ENCODE peak calls at places on chromosomes 16 and 17, in eight cellular contexts. One of them, this sample, is unnamed.

GRCh38 chr17:39175695-39176093 is 9.7 kb upstream of the ARL5C start:
- DNase-seq in cardiac fibroblast: no peak
- DNase-seq in nephron progenitor cell: no peak
- DNase-seq in brain pericyte: no peak
- DNase-seq in skeletal muscle cell: no peak
- DNase-seq in heart right ventricle: no peak
- DNase-seq in stimulated activated CD8-positive, alpha-beta memory T cell treated with anti-CD3 and anti-CD28 coated beads, Interleukin-4, amount 100 ng/mL, for 1 hour: no peak
- DNase-seq in KBM-7: no peak
- DNase-seq in this sample: no peak

GRCh38 chr16:1105888-1106620 is 10.0 kb upstream of the C1QTNF8 start:
- DNase-seq in brain pericyte: no peak
- DNase-seq in skeletal muscle cell: no peak
- DNase-seq in nephron progenitor cell: peak
- DNase-seq in heart right ventricle: peak
- DNase-seq in cardiac fibroblast: peak
- DNase-seq in KBM-7: peak
- DNase-seq in stimulated activated CD8-positive, alpha-beta memory T cell treated with anti-CD3 and anti-CD28 coated beads, Interleukin-4, amount 100 ng/mL, for 1 hour: peak
- DNase-seq in this sample: peak

GRCh38 chr17:40317345-40317873 is 8.4 kb downstream of the RARA start:
- DNase-seq in brain pericyte: no peak
- DNase-seq in KBM-7: peak
- DNase-seq in skeletal muscle cell: no peak
- DNase-seq in nephron progenitor cell: peak
- DNase-seq in stimulated activated CD8-positive, alpha-beta memory T cell treated with anti-CD3 and anti-CD28 coated beads, Interleukin-4, amount 100 ng/mL, for 1 hour: no peak
- DNase-seq in cardiac fibroblast: peak
- DNase-seq in heart right ventricle: no peak
- DNase-seq in this sample: peak

GRCh38 chr17:30378191-30378796 is 433 bp upstream of the CPD start:
- DNase-seq in brain pericyte: no peak
- DNase-seq in cardiac fibroblast: peak
- DNase-seq in skeletal muscle cell: no peak
- DNase-seq in heart right ventricle: peak
- DNase-seq in KBM-7: no peak
- DNase-seq in stimulated activated CD8-positive, alpha-beta memory T cell treated with anti-CD3 and anti-CD28 coated beads, Interleukin-4, amount 100 ng/mL, for 1 hour: peak
- DNase-seq in nephron progenitor cell: peak
- DNase-seq in this sample: no peak

GRCh38 chr17:31857920-31858646 is 961 bp downstream of the COPRS start:
- DNase-seq in cardiac fibroblast: no peak
- DNase-seq in stimulated activated CD8-positive, alpha-beta memory T cell treated with anti-CD3 and anti-CD28 coated beads, Interleukin-4, amount 100 ng/mL, for 1 hour: no peak
- DNase-seq in brain pericyte: no peak
- DNase-seq in KBM-7: no peak
- DNase-seq in nephron progenitor cell: no peak
- DNase-seq in heart right ventricle: no peak
- DNase-seq in skeletal muscle cell: no peak
- DNase-seq in this sample: peak

GRCh38 chr17:80263253-80264047 is 2.8 kb downstream of the RNF213 start:
- DNase-seq in KBM-7: peak
- DNase-seq in cardiac fibroblast: peak
- DNase-seq in skeletal muscle cell: peak
- DNase-seq in stimulated activated CD8-positive, alpha-beta memory T cell treated with anti-CD3 and anti-CD28 coated beads, Interleukin-4, amount 100 ng/mL, for 1 hour: peak
- DNase-seq in heart right ventricle: peak
- DNase-seq in brain pericyte: peak
- DNase-seq in nephron progenitor cell: no peak
- DNase-seq in this sample: peak

GRCh38 chr16:13935408-13935807 is 15.5 kb downstream of the ERCC4 start:
- DNase-seq in skeletal muscle cell: no peak
- DNase-seq in cardiac fibroblast: no peak
- DNase-seq in nephron progenitor cell: peak
- DNase-seq in brain pericyte: no peak
- DNase-seq in KBM-7: no peak
- DNase-seq in stimulated activated CD8-positive, alpha-beta memory T cell treated with anti-CD3 and anti-CD28 coated beads, Interleukin-4, amount 100 ng/mL, for 1 hour: no peak
- DNase-seq in heart right ventricle: no peak
- DNase-seq in this sample: peak

GRCh38 chr17:65177901-65178300 is 40.7 kb downstream of the RGS9 start:
- DNase-seq in stimulated activated CD8-positive, alpha-beta memory T cell treated with anti-CD3 and anti-CD28 coated beads, Interleukin-4, amount 100 ng/mL, for 1 hour: no peak
- DNase-seq in brain pericyte: no peak
- DNase-seq in cardiac fibroblast: peak
- DNase-seq in nephron progenitor cell: no peak
- DNase-seq in skeletal muscle cell: no peak
- DNase-seq in heart right ventricle: no peak
- DNase-seq in KBM-7: peak
- DNase-seq in this sample: peak

GRCh38 chr17:2049333-2050245 is 5.3 kb upstream of the HIC1 start:
- DNase-seq in brain pericyte: no peak
- DNase-seq in skeletal muscle cell: no peak
- DNase-seq in heart right ventricle: peak
- DNase-seq in stimulated activated CD8-positive, alpha-beta memory T cell treated with anti-CD3 and anti-CD28 coated beads, Interleukin-4, amount 100 ng/mL, for 1 hour: peak
- DNase-seq in KBM-7: peak
- DNase-seq in cardiac fibroblast: peak
- DNase-seq in nephron progenitor cell: peak
- DNase-seq in this sample: peak

GRCh38 chr16:70163596-70163995 is 10.0 kb upstream of the CLEC18C start:
- DNase-seq in cardiac fibroblast: no peak
- DNase-seq in heart right ventricle: no peak
- DNase-seq in KBM-7: no peak
- DNase-seq in skeletal muscle cell: no peak
- DNase-seq in brain pericyte: no peak
- DNase-seq in stimulated activated CD8-positive, alpha-beta memory T cell treated with anti-CD3 and anti-CD28 coated beads, Interleukin-4, amount 100 ng/mL, for 1 hour: no peak
- DNase-seq in nephron progenitor cell: no peak
- DNase-seq in this sample: no peak

GRCh38 chr17:81034168-81034777 is 678 bp upstream of the BAIAP2 start:
- DNase-seq in heart right ventricle: no peak
- DNase-seq in brain pericyte: no peak
- DNase-seq in skeletal muscle cell: no peak
- DNase-seq in cardiac fibroblast: no peak
- DNase-seq in nephron progenitor cell: no peak
- DNase-seq in KBM-7: no peak
- DNase-seq in stimulated activated CD8-positive, alpha-beta memory T cell treated with anti-CD3 and anti-CD28 coated beads, Interleukin-4, amount 100 ng/mL, for 1 hour: no peak
- DNase-seq in this sample: no peak

GRCh38 chr16:48946687-48947370 is 334.8 kb downstream of the CBLN1 start:
- DNase-seq in KBM-7: no peak
- DNase-seq in stimulated activated CD8-positive, alpha-beta memory T cell treated with anti-CD3 and anti-CD28 coated beads, Interleukin-4, amount 100 ng/mL, for 1 hour: no peak
- DNase-seq in brain pericyte: no peak
- DNase-seq in nephron progenitor cell: no peak
- DNase-seq in skeletal muscle cell: no peak
- DNase-seq in cardiac fibroblast: peak
- DNase-seq in heart right ventricle: no peak
- DNase-seq in this sample: no peak

GRCh38 chr16:86856946-86857586 is 278.7 kb downstream of the FOXL1 start:
- DNase-seq in brain pericyte: no peak
- DNase-seq in KBM-7: no peak
- DNase-seq in skeletal muscle cell: no peak
- DNase-seq in nephron progenitor cell: no peak
- DNase-seq in cardiac fibroblast: no peak
- DNase-seq in stimulated activated CD8-positive, alpha-beta memory T cell treated with anti-CD3 and anti-CD28 coated beads, Interleukin-4, amount 100 ng/mL, for 1 hour: no peak
- DNase-seq in heart right ventricle: no peak
- DNase-seq in this sample: no peak

GRCh38 chr16:29862383-29862883 is 593 bp downstream of the CDIPT start:
- DNase-seq in heart right ventricle: no peak
- DNase-seq in skeletal muscle cell: no peak
- DNase-seq in KBM-7: peak
- DNase-seq in brain pericyte: no peak
- DNase-seq in nephron progenitor cell: peak
- DNase-seq in stimulated activated CD8-positive, alpha-beta memory T cell treated with anti-CD3 and anti-CD28 coated beads, Interleukin-4, amount 100 ng/mL, for 1 hour: no peak
- DNase-seq in cardiac fibroblast: no peak
- DNase-seq in this sample: no peak

GRCh38 chr17:72053069-72053846 is 67.6 kb upstream of the SOX9 start:
- DNase-seq in stimulated activated CD8-positive, alpha-beta memory T cell treated with anti-CD3 and anti-CD28 coated beads, Interleukin-4, amount 100 ng/mL, for 1 hour: no peak
- DNase-seq in KBM-7: no peak
- DNase-seq in nephron progenitor cell: peak
- DNase-seq in cardiac fibroblast: no peak
- DNase-seq in skeletal muscle cell: no peak
- DNase-seq in brain pericyte: no peak
- DNase-seq in heart right ventricle: no peak
- DNase-seq in this sample: no peak

GRCh38 chr17:50059256-50059655 is 3.3 kb downstream of the ITGA3 start:
- DNase-seq in stimulated activated CD8-positive, alpha-beta memory T cell treated with anti-CD3 and anti-CD28 coated beads, Interleukin-4, amount 100 ng/mL, for 1 hour: no peak
- DNase-seq in skeletal muscle cell: no peak
- DNase-seq in cardiac fibroblast: no peak
- DNase-seq in nephron progenitor cell: no peak
- DNase-seq in heart right ventricle: no peak
- DNase-seq in KBM-7: no peak
- DNase-seq in brain pericyte: no peak
- DNase-seq in this sample: no peak

GRCh38 chr17:57861000-57861736 is 11.3 kb upstream of the MRPS23 start:
- DNase-seq in cardiac fibroblast: no peak
- DNase-seq in skeletal muscle cell: no peak
- DNase-seq in heart right ventricle: peak
- DNase-seq in KBM-7: peak
- DNase-seq in brain pericyte: no peak
- DNase-seq in nephron progenitor cell: peak
- DNase-seq in stimulated activated CD8-positive, alpha-beta memory T cell treated with anti-CD3 and anti-CD28 coated beads, Interleukin-4, amount 100 ng/mL, for 1 hour: no peak
- DNase-seq in this sample: no peak

GRCh38 chr16:89210165-89210903 is 7.2 kb upstream of the ZNF778 start:
- DNase-seq in KBM-7: no peak
- DNase-seq in cardiac fibroblast: no peak
- DNase-seq in stimulated activated CD8-positive, alpha-beta memory T cell treated with anti-CD3 and anti-CD28 coated beads, Interleukin-4, amount 100 ng/mL, for 1 hour: no peak
- DNase-seq in skeletal muscle cell: no peak
- DNase-seq in brain pericyte: no peak
- DNase-seq in nephron progenitor cell: no peak
- DNase-seq in heart right ventricle: no peak
- DNase-seq in this sample: peak

GRCh38 chr17:40563371-40564052 is 1.8 kb downstream of the CCR7 start:
- DNase-seq in cardiac fibroblast: no peak
- DNase-seq in skeletal muscle cell: no peak
- DNase-seq in brain pericyte: no peak
- DNase-seq in nephron progenitor cell: no peak
- DNase-seq in stimulated activated CD8-positive, alpha-beta memory T cell treated with anti-CD3 and anti-CD28 coated beads, Interleukin-4, amount 100 ng/mL, for 1 hour: no peak
- DNase-seq in heart right ventricle: no peak
- DNase-seq in KBM-7: no peak
- DNase-seq in this sample: no peak

GRCh38 chr16:54366005-54366634 is 79.5 kb upstream of the IRX3 start:
- DNase-seq in nephron progenitor cell: no peak
- DNase-seq in KBM-7: no peak
- DNase-seq in brain pericyte: no peak
- DNase-seq in stimulated activated CD8-positive, alpha-beta memory T cell treated with anti-CD3 and anti-CD28 coated beads, Interleukin-4, amount 100 ng/mL, for 1 hour: no peak
- DNase-seq in heart right ventricle: no peak
- DNase-seq in skeletal muscle cell: no peak
- DNase-seq in cardiac fibroblast: no peak
- DNase-seq in this sample: no peak

GRCh38 chr17:65559802-65560627 is 1.4 kb downstream of the AXIN2 start:
- DNase-seq in cardiac fibroblast: peak
- DNase-seq in KBM-7: no peak
- DNase-seq in stimulated activated CD8-positive, alpha-beta memory T cell treated with anti-CD3 and anti-CD28 coated beads, Interleukin-4, amount 100 ng/mL, for 1 hour: no peak
- DNase-seq in nephron progenitor cell: peak
- DNase-seq in skeletal muscle cell: no peak
- DNase-seq in brain pericyte: no peak
- DNase-seq in heart right ventricle: peak
- DNase-seq in this sample: peak

GRCh38 chr16:68743664-68744063 is 6.6 kb downstream of the CDH1 start:
- DNase-seq in KBM-7: no peak
- DNase-seq in stimulated activated CD8-positive, alpha-beta memory T cell treated with anti-CD3 and anti-CD28 coated beads, Interleukin-4, amount 100 ng/mL, for 1 hour: no peak
- DNase-seq in skeletal muscle cell: no peak
- DNase-seq in nephron progenitor cell: no peak
- DNase-seq in heart right ventricle: no peak
- DNase-seq in brain pericyte: no peak
- DNase-seq in cardiac fibroblast: no peak
- DNase-seq in this sample: no peak

GRCh38 chr17:4949321-4950074 is 1.2 kb upstream of the PFN1 start:
- DNase-seq in stimulated activated CD8-positive, alpha-beta memory T cell treated with anti-CD3 and anti-CD28 coated beads, Interleukin-4, amount 100 ng/mL, for 1 hour: no peak
- DNase-seq in heart right ventricle: peak
- DNase-seq in cardiac fibroblast: peak
- DNase-seq in brain pericyte: no peak
- DNase-seq in KBM-7: peak
- DNase-seq in skeletal muscle cell: no peak
- DNase-seq in nephron progenitor cell: peak
- DNase-seq in this sample: peak

This sample was measured in NAMALWA.